ENCODE peak calls at places on chromosomes 1 and 21, in eight cellular contexts. C, Z, S, I, O, K, U and J are unnamed samples.

GRCh38 chr1:100736766-100737165 is 17.2 kb downstream of the VCAM1 start:
- DNase-seq in C (no peak), Z (no peak), S (no peak), I (no peak), O (no peak), K (no peak), U (no peak), J (peak)

GRCh38 chr21:26842976-26843911 is 2.0 kb downstream of the ADAMTS1 start:
- DNase-seq in C (peak), Z (no peak), S (peak), I (peak), O (peak), K (peak), U (peak), J (peak)

GRCh38 chr1:206421616-206422355 is 48.5 kb upstream of the IKBKE start:
- DNase-seq in C (no peak), Z (no peak), S (no peak), I (no peak), O (no peak), K (no peak), U (no peak), J (no peak)

GRCh38 chr1:221394011-221394544 is 347.8 kb downstream of the DUSP10 start:
- DNase-seq in C (no peak), Z (no peak), S (peak), I (no peak), O (peak), K (no peak), U (no peak), J (no peak)

GRCh38 chr1:238052496-238053266 is 162.0 kb upstream of the ZP4 start:
- DNase-seq in C (no peak), Z (no peak), S (no peak), I (no peak), O (peak), K (no peak), U (no peak), J (peak)

GRCh38 chr1:6415979-6416656 is 3.6 kb downstream of the HES2 start:
- DNase-seq in C (no peak), Z (no peak), S (no peak), I (no peak), O (no peak), K (no peak), U (no peak), J (no peak)

GRCh38 chr1:110336300-110337039 is 2.7 kb upstream of the RBM15 start:
- DNase-seq in C (no peak), Z (no peak), S (no peak), I (no peak), O (no peak), K (no peak), U (no peak), J (no peak)

GRCh38 chr1:37480581-37481288 is 6.4 kb downstream of the ZC3H12A start:
- DNase-seq in C (no peak), Z (no peak), S (no peak), I (no peak), O (no peak), K (no peak), U (no peak), J (no peak)

GRCh38 chr1:157682710-157683437 is 17.7 kb downstream of the FCRL3 start:
- DNase-seq in C (no peak), Z (no peak), S (no peak), I (no peak), O (no peak), K (no peak), U (no peak), J (no peak)

GRCh38 chr1:1621682-1622577 is 6.6 kb downstream of the MIB2 start:
- DNase-seq in C (no peak), Z (no peak), S (no peak), I (peak), O (no peak), K (no peak), U (no peak), J (no peak)

GRCh38 chr1:97006044-97006676 is 284.6 kb downstream of the PTBP2 start:
- DNase-seq in C (no peak), Z (no peak), S (peak), I (peak), O (no peak), K (no peak), U (no peak), J (peak)

GRCh38 chr1:198756470-198756869 is 117.6 kb downstream of the PTPRC start:
- DNase-seq in C (no peak), Z (no peak), S (no peak), I (no peak), O (no peak), K (no peak), U (no peak), J (no peak)

GRCh38 chr1:206513312-206514111 is 6.2 kb downstream of the RASSF5 start:
- DNase-seq in C (peak), Z (no peak), S (peak), I (peak), O (peak), K (no peak), U (peak), J (peak)

GRCh38 chr21:40732243-40732642 is 114.7 kb downstream of the DSCAM start:
- DNase-seq in C (no peak), Z (no peak), S (no peak), I (no peak), O (no peak), K (no peak), U (no peak), J (no peak)

GRCh38 chr21:14600569-14601308 is 54.6 kb upstream of the SAMSN1 start:
- DNase-seq in C (no peak), Z (no peak), S (no peak), I (no peak), O (no peak), K (no peak), U (no peak), J (no peak)

GRCh38 chr1:201490708-201491131 is 16.2 kb downstream of the CSRP1 start:
- DNase-seq in C (peak), Z (no peak), S (no peak), I (no peak), O (no peak), K (no peak), U (no peak), J (peak)

GRCh38 chr1:52403566-52404115 is 582 bp downstream of the ORC1 start:
- DNase-seq in C (no peak), Z (peak), S (peak), I (no peak), O (no peak), K (no peak), U (no peak), J (peak)

GRCh38 chr1:1683104-1683905 is 9.3 kb downstream of the SLC35E2B start:
- DNase-seq in C (peak), Z (no peak), S (no peak), I (no peak), O (no peak), K (no peak), U (peak), J (no peak)